ENCODE peak calls at places on chromosomes 5 and 9, in eight cellular contexts. Z is fibroblast of lung, W is right lobe of liver, A is endothelial cell of umbilical vein, P is endodermal cell, M is right atrium auricular region, I is body of pancreas, X is AG04450. L is an unnamed sample. For H3K27me3, the result is how much of the 10 kb centered on the place peaks cover.

GRCh38 chr9:98552306-98552705 is 156.4 kb downstream of the GABBR2 start:
- DNase-seq in Z (no peak), W (no peak), A (peak), P (peak), M (peak), I (no peak), X (no peak), L (no peak)

GRCh38 chr5:7261049-7261448 is 134.9 kb upstream of the ADCY2 start:
- DNase-seq in Z (peak), W (no peak), A (no peak), P (peak), M (no peak), I (peak), X (no peak), L (peak)

GRCh38 chr9:75582870-75583269 is 307.6 kb upstream of the PCSK5 start:
- DNase-seq in Z (no peak), W (no peak), A (no peak), P (no peak), M (no peak), I (no peak), X (no peak), L (no peak)

GRCh38 chr9:3434594-3434993 is 91.2 kb downstream of the RFX3 start:
- DNase-seq in Z (peak), W (no peak), A (no peak), P (no peak), M (no peak), I (no peak), X (peak), L (peak)

GRCh38 chr5:173278641-173279040 is 43.6 kb upstream of the NKX2-5 start:
- DNase-seq in Z (no peak), W (no peak), A (no peak), P (no peak), M (no peak), I (no peak), X (no peak), L (no peak)

GRCh38 chr9:109192732-109193361 is 25.8 kb upstream of the FRRS1L start:
- DNase-seq in Z (peak), W (no peak), A (no peak), P (peak), M (no peak), I (peak), X (no peak), L (peak)

GRCh38 chr5:135326296-135327240 is 72.5 kb downstream of the MACROH2A1 start:
- DNase-seq in Z (no peak), W (no peak), A (no peak), P (peak), M (no peak), I (no peak), X (no peak), L (no peak)

GRCh38 chr9:87255437-87256155 is 242.1 kb upstream of the DAPK1 start:
- DNase-seq in Z (peak), W (no peak), A (no peak), P (no peak), M (no peak), I (no peak), X (no peak), L (no peak)

GRCh38 chr9:135797507-135798302 is 95.7 kb downstream of the KCNT1 start:
- DNase-seq in Z (peak), W (no peak), A (peak), P (peak), M (no peak), I (peak), X (no peak), L (peak)

GRCh38 chr5:4042311-4042710 is 446.7 kb downstream of the IRX1 start:
- DNase-seq in Z (no peak), W (no peak), A (no peak), P (no peak), M (no peak), I (no peak), X (no peak), L (no peak)

GRCh38 chr9:108142504-108143201 is 653.1 kb upstream of the KLF4 start:
- DNase-seq in Z (peak), W (no peak), A (peak), P (peak), M (peak), I (peak), X (no peak), L (peak)
- TF ChIP-seq CTCF in Z (no peak), W (no peak), A (peak), P (peak), M (no peak), I (no peak), X (peak), L (no peak)

DNA sequence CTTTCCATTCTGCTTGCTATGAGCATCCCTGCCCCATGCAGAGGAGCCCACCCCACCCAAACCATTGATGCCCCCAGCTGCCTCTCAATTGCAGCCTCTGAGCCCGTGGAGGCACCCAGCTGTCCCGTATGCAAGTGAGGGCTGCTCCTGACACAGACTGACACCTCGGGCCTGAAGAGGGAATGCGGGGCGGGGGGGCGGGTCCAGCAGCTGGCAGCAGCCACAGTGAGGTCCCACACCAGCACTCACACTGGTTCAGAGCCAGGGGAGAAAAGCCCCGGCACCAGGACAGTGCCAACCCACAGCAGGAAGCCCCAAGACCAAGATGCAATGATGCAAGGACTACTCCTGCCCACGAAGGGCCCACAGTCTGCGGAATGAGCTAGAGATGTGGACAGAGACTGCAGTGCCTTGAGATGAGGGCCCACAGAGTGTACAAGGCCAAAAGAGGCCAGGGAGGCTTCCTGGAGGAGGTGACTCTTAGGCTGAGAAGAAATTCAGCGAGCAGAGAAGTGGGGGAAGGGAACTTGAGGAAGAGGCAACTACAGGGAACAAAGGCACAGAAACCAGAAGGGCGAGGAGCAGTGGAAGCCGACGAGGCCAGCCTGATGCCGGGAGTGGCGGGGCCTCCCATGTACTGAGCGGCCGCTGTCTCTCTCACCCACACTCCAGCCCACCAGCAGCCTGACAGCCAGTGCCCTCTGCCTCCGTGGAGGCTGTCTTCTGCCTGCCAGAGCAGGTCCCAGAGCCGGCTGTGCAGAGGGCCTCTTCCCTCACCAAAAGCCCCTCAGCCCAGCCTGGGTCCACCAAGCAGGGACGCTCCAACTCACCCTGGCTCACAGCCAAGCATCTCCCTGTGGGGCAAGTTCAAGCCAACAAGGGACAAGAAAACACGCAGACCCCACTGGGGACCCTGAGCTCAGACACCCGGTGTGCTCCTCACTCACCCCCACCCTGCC is 9.2 kb downstream of the EEIG1 start:
- DNase-seq in Z (no peak), W (no peak), A (no peak), P (peak), M (no peak), I (peak), X (no peak), L (no peak)
- H3K4me3 ChIP-seq in Z (no peak), W (no peak), A (no peak), P (no peak), M (peak), I (no peak), X (no peak), L (no peak)

GRCh38 chr5:138096997-138097828 is 13.4 kb downstream of the WNT8A start:
- DNase-seq in Z (no peak), W (no peak), A (no peak), P (no peak), M (no peak), I (no peak), X (no peak), L (peak)
- H3K27me3 ChIP-seq in Z (under half), W (under half), A (under half), P (under half), M (under half), I (under half), X (under half), L (under half)

DNA sequence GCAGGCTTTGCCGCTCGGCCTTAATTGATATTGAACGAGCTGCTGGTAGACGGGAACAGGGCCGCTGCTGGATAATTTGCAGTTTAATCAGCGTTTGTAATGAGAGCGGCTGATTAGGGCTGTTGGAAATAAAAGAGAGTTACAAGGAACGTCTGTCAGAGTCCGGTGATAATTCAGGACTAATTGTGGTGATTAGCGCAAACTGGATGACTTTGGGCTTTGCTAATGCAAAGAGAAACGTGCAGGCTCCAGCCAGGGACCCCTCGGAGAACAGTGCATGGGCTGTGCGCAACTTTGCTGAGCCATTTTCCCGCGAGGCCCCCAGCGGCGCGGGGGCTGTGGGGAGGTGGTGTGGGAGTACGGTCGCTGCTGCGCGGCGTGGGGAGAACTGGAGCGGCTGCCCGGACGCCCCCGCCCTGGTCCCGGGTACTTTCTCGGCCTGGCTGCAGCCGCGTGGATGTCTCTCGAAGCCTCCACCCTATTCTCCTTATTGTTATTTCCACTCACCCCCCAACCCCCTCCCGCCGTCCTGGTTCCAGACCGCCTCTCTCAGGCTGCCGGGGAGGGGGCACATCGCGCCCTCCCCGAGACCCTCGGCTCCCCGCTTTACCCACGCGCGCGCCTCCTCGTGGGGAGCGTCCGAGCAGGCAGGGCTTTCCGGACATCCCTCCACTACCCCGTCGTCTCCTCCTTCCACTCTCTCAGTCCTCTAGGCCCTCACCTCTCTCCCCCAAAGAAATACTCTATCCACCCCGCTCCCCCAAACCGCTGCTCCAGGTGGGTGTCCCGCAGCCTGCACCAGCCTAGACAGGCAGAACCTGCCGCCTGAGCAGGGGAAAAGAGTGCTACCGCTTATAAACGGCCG is 68.5 kb upstream of the TBCA start:
- DNase-seq in Z (peak), W (no peak), A (peak), P (peak), M (no peak), I (no peak), X (no peak), L (no peak)
- TF ChIP-seq CTCF in Z (peak), W (no peak), A (peak), P (no peak), M (no peak), I (no peak), X (peak), L (no peak)

L was measured in bronchial epithelial cell.